ENCODE peak calls at places on chromosome 19, in five cellular contexts. Y is neural crest cell, J is astrocyte, I is endothelial cell, W is tibial nerve. S is an unnamed sample.

GRCh38 chr19:38815059-38816001 is 2.6 kb upstream of the LGALS4 start:
- DNase-seq in Y (no peak), J (no peak), I (no peak), W (no peak), S (no peak)

GRCh38 chr19:33159149-33159548 is 27.2 kb downstream of the WDR88 start:
- DNase-seq in Y (no peak), J (no peak), I (no peak), W (no peak), S (no peak)

GRCh38 chr19:511101-511841 is 4.0 kb downstream of the TPGS1 start:
- DNase-seq in Y (no peak), J (peak), I (no peak), W (no peak), S (no peak)

GRCh38 chr19:30165228-30165813 is 206.9 kb upstream of the ZNF536 start:
- DNase-seq in Y (no peak), J (no peak), I (no peak), W (no peak), S (no peak)

GRCh38 chr19:18226956-18227780 is 930 bp upstream of the PDE4C start:
- DNase-seq in Y (no peak), J (no peak), I (no peak), W (no peak), S (no peak)

GRCh38 chr19:29417048-29417447 is 108.7 kb upstream of the VSTM2B start:
- DNase-seq in Y (no peak), J (no peak), I (no peak), W (no peak), S (no peak)

GRCh38 chr19:307111-307531 is 15.9 kb upstream of the PLPP2 start:
- DNase-seq in Y (no peak), J (no peak), I (no peak), W (no peak), S (no peak)

GRCh38 chr19:42487025-42487797 is 41.1 kb downstream of the CEACAM1 start:
- DNase-seq in Y (no peak), J (no peak), I (no peak), W (no peak), S (no peak)

GRCh38 chr19:41531438-41532311 is 44.3 kb upstream of the CEACAM21 start:
- DNase-seq in Y (no peak), J (no peak), I (peak), W (peak), S (peak)

GRCh38 chr19:45499196-45500180 is 1.2 kb downstream of the PPM1N start:
- DNase-seq in Y (peak), J (no peak), I (peak), W (no peak), S (no peak)

GRCh38 chr19:58569943-58570670 is 3.0 kb downstream of the MZF1 start:
- DNase-seq in Y (no peak), J (no peak), I (no peak), W (peak), S (no peak)

GRCh38 chr19:19458110-19458816 is 52.8 kb downstream of the GATAD2A start:
- DNase-seq in Y (no peak), J (no peak), I (no peak), W (no peak), S (no peak)

GRCh38 chr19:1503089-1503924 is 9.5 kb downstream of the ADAMTSL5 start:
- DNase-seq in Y (peak), J (no peak), I (peak), W (no peak), S (no peak)

GRCh38 chr19:39448271-39448670 is 2.9 kb downstream of the SUPT5H start:
- DNase-seq in Y (no peak), J (peak), I (no peak), W (no peak), S (no peak)

GRCh38 chr19:18948075-18948975 is 7.3 kb upstream of the HOMER3 start:
- DNase-seq in Y (no peak), J (no peak), I (no peak), W (no peak), S (no peak)

GRCh38 chr19:30686252-30686762 is 314.1 kb downstream of the ZNF536 start:
- DNase-seq in Y (no peak), J (peak), I (no peak), W (no peak), S (no peak)

GRCh38 chr19:6423499-6424189 is 967 bp downstream of the KHSRP start:
- DNase-seq in Y (peak), J (peak), I (peak), W (no peak), S (no peak)

GRCh38 chr19:45978156-45978555 is 4.5 kb upstream of the NOVA2 start:
- DNase-seq in Y (no peak), J (no peak), I (no peak), W (no peak), S (no peak)

GRCh38 chr19:45960595-45961235 is 12.9 kb downstream of the NOVA2 start:
- DNase-seq in Y (no peak), J (no peak), I (no peak), W (no peak), S (no peak)

GRCh38 chr19:18839465-18840287 is 7.9 kb downstream of the UPF1 start:
- DNase-seq in Y (no peak), J (no peak), I (no peak), W (no peak), S (no peak)

GRCh38 chr19:43432866-43433673 is 18.4 kb downstream of the TEX101 start:
- DNase-seq in Y (peak), J (peak), I (peak), W (no peak), S (peak)

DNA sequence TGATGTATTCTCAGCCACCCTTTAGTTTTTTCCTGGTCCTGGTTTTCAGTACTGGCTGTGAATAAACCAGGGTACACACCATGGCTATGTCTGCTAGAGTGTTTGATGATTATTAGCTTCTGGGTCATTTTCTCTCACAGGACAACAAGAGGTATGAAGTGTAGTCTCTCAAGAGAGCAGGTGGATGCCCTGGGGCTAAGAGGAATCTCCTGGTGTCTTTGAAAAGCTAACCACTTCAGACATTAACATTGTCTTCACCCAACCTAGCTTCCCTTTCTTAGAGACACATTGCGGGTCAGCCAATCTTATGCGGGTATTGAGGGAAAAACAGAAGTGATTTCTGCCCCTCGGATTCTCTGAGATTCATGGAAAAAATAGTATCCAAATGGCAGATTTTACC is 1.6 kb downstream of the ZNF730 start:
- DNase-seq in Y (no peak), J (no peak), I (no peak), W (no peak), S (no peak)
- TF ChIP-seq CTCF in Y (no peak), J (no peak), I (no peak), W (no peak), S (no peak)

GRCh38 chr19:13095934-13096890 is 6.4 kb downstream of the LYL1 start:
- DNase-seq in Y (no peak), J (no peak), I (peak), W (no peak), S (no peak)
- TF ChIP-seq CTCF in Y (peak), J (no peak), I (peak), W (no peak), S (no peak)

GRCh38 chr19:52464798-52465470 is 11.6 kb downstream of the ZNF578 start:
- DNase-seq in Y (peak), J (no peak), I (peak), W (no peak), S (no peak)
- TF ChIP-seq CTCF in Y (peak), J (no peak), I (peak), W (no peak), S (no peak)

DNA sequence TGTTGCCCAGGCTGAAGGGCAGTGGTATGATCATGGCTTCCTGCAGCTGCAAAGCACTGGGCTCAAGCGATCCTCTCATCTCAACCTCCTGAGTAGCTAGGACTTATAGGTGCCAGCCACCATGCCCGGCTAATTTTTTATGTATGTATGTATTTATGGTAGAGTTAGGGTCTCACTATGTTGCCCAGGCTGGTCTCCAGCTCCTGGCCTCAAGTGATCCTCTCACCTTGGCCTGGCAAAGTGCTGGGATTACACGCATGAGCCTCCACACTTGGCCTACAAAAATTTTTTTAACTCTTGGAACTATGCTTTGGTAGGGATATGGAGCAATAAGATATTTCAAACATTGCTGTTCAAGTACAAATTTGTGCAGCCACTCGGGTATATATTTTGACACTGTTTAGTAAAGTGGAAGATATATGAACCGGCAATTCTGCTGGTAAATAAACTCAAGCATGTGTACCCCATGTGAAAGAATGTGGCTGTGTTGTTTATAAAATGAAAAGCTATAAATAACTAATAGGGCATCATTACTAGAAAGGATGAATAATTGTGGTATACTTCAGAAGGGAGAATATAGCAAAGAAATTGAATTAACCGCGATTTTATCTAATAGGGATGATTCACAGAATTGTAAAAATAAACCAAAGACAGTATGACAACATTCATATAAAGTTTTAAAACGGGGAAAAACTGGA is 1.1 kb downstream of the ZNF566 start:
- DNase-seq in Y (no peak), J (peak), I (no peak), W (no peak), S (no peak)
- TF ChIP-seq CTCF in Y (no peak), J (no peak), I (no peak), W (no peak), S (no peak)

DNA sequence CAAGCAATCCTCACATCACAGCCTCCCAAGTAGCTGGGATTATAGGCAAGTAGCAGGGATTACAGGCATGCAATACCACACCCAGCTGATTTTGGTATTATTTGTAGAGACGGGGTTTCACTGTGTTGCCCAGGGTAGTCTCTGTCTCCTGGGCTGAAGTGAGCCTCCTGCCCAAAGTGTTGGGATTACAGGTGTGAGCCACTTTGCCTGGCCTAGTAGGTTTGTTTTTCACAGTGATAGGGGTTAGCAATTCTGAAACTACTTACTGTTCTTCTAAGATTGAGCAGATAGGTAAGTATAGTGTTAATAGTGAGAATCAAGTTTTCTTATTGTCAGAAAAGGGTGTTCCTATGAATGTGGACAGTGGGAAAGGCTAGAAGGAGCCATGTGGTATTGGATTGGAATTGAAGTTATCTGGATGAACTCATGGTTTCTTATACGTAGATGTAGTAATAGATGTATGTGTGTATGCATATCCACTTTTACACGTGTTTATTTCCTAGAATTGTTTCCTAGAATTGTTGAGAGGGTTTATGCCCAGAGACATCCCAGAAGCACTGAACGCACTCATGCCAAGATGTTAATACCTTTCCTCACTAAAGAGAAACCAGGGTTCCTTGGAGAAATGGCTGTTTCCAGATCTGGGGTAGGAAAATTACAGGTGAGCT is 49.1 kb downstream of the SAE1 start:
- DNase-seq in Y (no peak), J (no peak), I (no peak), W (no peak), S (no peak)
- TF ChIP-seq CTCF in Y (no peak), J (no peak), I (no peak), W (no peak), S (no peak)

GRCh38 chr19:37172368-37173366 is at the start of gene ZNF585A:
- DNase-seq in Y (peak), J (peak), I (peak), W (peak), S (peak)
- TF ChIP-seq CTCF in Y (peak), J (no peak), I (no peak), W (no peak), S (no peak)

GRCh38 chr19:4139614-4140236 is 13.7 kb upstream of the CREB3L3 start:
- DNase-seq in Y (peak), J (no peak), I (peak), W (peak), S (peak)
- TF ChIP-seq CTCF in Y (peak), J (peak), I (peak), W (peak), S (no peak)

DNA sequence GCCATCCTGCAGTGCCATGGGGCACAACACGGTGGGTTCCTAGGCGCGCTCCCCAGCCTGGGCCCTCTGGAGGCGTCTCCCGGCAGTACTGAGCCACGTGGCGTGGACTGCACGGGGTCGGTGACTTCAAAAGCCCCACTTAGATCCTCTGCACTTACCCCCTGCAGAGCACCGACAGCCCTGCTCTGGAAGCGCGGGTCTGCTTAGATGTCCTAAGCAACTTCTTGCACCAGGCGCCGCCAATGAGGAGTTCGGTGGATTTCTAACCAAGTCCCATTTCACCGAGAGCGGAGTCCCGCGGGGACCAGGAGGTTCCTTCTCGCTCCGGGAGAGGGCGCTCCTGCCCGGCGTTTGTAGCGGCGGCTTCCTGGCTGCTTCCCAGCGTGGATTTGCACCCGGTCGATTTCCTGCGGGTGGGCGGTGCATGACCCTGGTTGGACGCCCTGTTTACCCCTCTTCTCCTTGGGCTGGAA is 25.2 kb upstream of the ZNF845 start:
- DNase-seq in Y (peak), J (no peak), I (peak), W (no peak), S (no peak)
- TF ChIP-seq CTCF in Y (peak), J (no peak), I (no peak), W (no peak), S (no peak)

GRCh38 chr19:7636691-7637373 is at the start of gene STXBP2:
- DNase-seq in Y (no peak), J (no peak), I (peak), W (no peak), S (peak)
- TF ChIP-seq CTCF in Y (peak), J (no peak), I (no peak), W (no peak), S (no peak)

DNA sequence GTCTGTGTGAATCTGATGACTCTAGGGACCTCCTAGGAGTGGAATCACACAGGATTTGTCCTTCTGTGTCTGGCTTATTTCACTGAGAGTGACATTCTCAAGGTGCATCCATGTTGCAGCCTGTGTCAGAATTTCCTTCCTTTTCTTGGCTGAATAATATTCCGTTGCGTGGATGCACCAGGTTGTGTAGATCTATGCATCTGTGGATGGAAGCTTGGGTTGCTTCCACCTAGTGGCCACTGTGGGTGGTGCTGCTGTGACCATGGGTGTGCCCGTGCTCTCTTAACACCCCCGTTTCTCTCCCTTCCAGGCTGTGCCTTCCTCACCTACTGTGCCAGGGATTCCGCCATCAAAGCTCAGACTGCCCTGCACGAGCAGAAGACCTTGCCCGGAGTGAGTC is 26.2 kb downstream of the CELF5 start:
- DNase-seq in Y (no peak), J (no peak), I (no peak), W (no peak), S (no peak)
- TF ChIP-seq CTCF in Y (peak), J (peak), I (peak), W (peak), S (no peak)